ENCODE peak calls at places on chromosomes 7 and 10, in nine cellular contexts. Z, F, S, U, M, H, G, J and L are unnamed samples.

GRCh38 chr7:120856198-120856597 is 1.7 kb downstream of the TSPAN12 start:
- DNase-seq in Z (no peak), F (no peak), S (no peak), U (no peak), M (no peak), H (no peak), G (no peak), J (no peak), L (no peak)

GRCh38 chr10:88661577-88661976 is 2.7 kb upstream of the LIPF start:
- DNase-seq in Z (no peak), F (no peak), S (no peak), U (no peak), M (no peak), H (no peak), G (no peak), J (no peak), L (no peak)

GRCh38 chr7:130423636-130424035 is 17.2 kb downstream of the CEP41 start:
- DNase-seq in Z (no peak), F (no peak), S (no peak), U (no peak), M (no peak), H (no peak), G (no peak), J (no peak), L (no peak)

GRCh38 chr10:3948843-3949242 is 163.8 kb upstream of the KLF6 start:
- DNase-seq in Z (no peak), F (peak), S (no peak), U (peak), M (no peak), H (no peak), G (peak), J (no peak), L (no peak)

GRCh38 chr10:84243759-84244158 is 1.1 kb upstream of the RGR start:
- DNase-seq in Z (no peak), F (no peak), S (no peak), U (no peak), M (no peak), H (no peak), G (no peak), J (no peak), L (no peak)

GRCh38 chr10:52999258-52999657 is 226.7 kb upstream of the MBL2 start:
- DNase-seq in Z (no peak), F (no peak), S (no peak), U (no peak), M (no peak), H (no peak), G (no peak), J (no peak), L (no peak)

GRCh38 chr7:88350118-88350517 is 43.4 kb upstream of the STEAP4 start:
- DNase-seq in Z (no peak), F (no peak), S (no peak), U (no peak), M (no peak), H (no peak), G (no peak), J (no peak), L (no peak)

GRCh38 chr10:4242561-4243035 is 457.6 kb upstream of the KLF6 start:
- DNase-seq in Z (no peak), F (no peak), S (no peak), U (peak), M (no peak), H (peak), G (no peak), J (peak), L (no peak)

GRCh38 chr10:128859738-128860386 is 607.2 kb upstream of the MGMT start:
- DNase-seq in Z (no peak), F (peak), S (no peak), U (peak), M (peak), H (no peak), G (peak), J (no peak), L (peak)

GRCh38 chr10:15341502-15342128 is 29.5 kb downstream of the FAM171A1 start:
- DNase-seq in Z (no peak), F (no peak), S (no peak), U (no peak), M (no peak), H (no peak), G (no peak), J (no peak), L (no peak)

GRCh38 chr7:104124469-104124868 is 83.3 kb downstream of the ORC5 start:
- DNase-seq in Z (no peak), F (no peak), S (no peak), U (no peak), M (no peak), H (no peak), G (no peak), J (no peak), L (no peak)

GRCh38 chr7:155864991-155865690 is 52.9 kb upstream of the SHH start:
- DNase-seq in Z (peak), F (no peak), S (no peak), U (no peak), M (peak), H (no peak), G (peak), J (no peak), L (no peak)

GRCh38 chr10:92714872-92715271 is 25.1 kb downstream of the HHEX start:
- DNase-seq in Z (no peak), F (no peak), S (no peak), U (no peak), M (no peak), H (no peak), G (no peak), J (no peak), L (no peak)

GRCh38 chr10:99461230-99461629 is 30.8 kb upstream of the GOT1 start:
- DNase-seq in Z (no peak), F (no peak), S (no peak), U (no peak), M (no peak), H (no peak), G (no peak), J (no peak), L (no peak)

GRCh38 chr7:47453093-47454056 is 128.5 kb downstream of the TNS3 start:
- DNase-seq in Z (peak), F (no peak), S (peak), U (peak), M (no peak), H (peak), G (peak), J (peak), L (no peak)

GRCh38 chr7:47509571-47509970 is 72.3 kb downstream of the TNS3 start:
- DNase-seq in Z (no peak), F (no peak), S (no peak), U (no peak), M (no peak), H (no peak), G (no peak), J (no peak), L (no peak)

GRCh38 chr7:158322616-158323530 is 264.8 kb downstream of the PTPRN2 start:
- DNase-seq in Z (no peak), F (no peak), S (no peak), U (no peak), M (no peak), H (no peak), G (no peak), J (no peak), L (no peak)

GRCh38 chr7:46174192-46174572 is 253.1 kb upstream of the IGFBP3 start:
- DNase-seq in Z (no peak), F (no peak), S (no peak), U (no peak), M (no peak), H (no peak), G (no peak), J (no peak), L (no peak)

GRCh38 chr10:110841767-110842267 is 29.9 kb upstream of the PDCD4 start:
- DNase-seq in Z (no peak), F (peak), S (peak), U (no peak), M (no peak), H (no peak), G (no peak), J (no peak), L (no peak)

GRCh38 chr10:95478185-95478584 is 83.0 kb downstream of the SORBS1 start:
- DNase-seq in Z (no peak), F (no peak), S (no peak), U (no peak), M (no peak), H (no peak), G (no peak), J (no peak), L (no peak)

GRCh38 chr10:95482501-95483248 is 78.5 kb downstream of the SORBS1 start:
- DNase-seq in Z (no peak), F (no peak), S (no peak), U (no peak), M (no peak), H (no peak), G (no peak), J (no peak), L (no peak)

GRCh38 chr10:95478935-95479334 is 82.2 kb downstream of the SORBS1 start:
- DNase-seq in Z (peak), F (no peak), S (no peak), U (peak), M (no peak), H (no peak), G (no peak), J (peak), L (no peak)

GRCh38 chr10:95480901-95481491 is 80.2 kb downstream of the SORBS1 start:
- DNase-seq in Z (no peak), F (no peak), S (no peak), U (no peak), M (no peak), H (no peak), G (no peak), J (no peak), L (no peak)

DNA sequence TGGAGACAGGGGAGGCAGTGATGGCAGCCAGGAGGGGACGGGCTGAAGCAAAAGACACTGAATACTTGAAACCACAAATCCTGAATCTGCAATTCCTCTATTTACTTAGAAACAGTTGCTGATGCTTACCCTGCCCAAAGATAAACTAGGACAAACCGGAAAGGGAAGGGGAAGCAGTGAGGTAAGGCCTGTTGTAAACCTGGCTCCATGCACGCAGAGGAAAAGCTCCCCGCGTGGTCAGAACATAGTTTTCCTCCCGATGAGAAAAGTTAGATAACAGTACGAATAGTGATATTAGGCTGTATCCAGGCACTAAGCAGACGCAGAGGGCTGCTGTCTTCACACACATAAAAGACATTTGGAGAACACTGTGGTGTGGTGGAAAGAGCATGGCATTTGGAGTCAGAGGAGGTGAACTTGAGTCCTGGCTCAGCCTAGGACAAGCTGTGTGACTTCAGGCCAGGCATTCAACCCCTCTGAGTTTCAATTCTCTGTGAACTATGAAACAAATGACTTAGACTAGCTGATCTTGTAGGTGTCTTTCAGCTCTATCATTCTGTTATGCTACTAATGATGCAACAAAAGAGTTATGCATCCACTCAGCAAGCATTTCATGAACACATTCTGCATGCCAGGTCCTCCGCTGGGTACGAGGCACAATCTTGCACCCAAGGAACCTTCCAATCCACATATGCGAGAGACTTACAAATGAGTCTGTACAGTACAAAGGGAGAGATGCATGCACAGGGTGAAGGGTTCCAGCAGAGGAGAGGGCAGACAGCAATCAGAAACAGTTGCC is 80.9 kb downstream of the SORBS1 start:
- DNase-seq in Z (peak), F (no peak), S (no peak), U (peak), M (peak), H (no peak), G (no peak), J (peak), L (no peak)
- TF ChIP-seq CTCF in Z (peak), F (no peak), S (no peak), U (peak), M (no peak), H (no peak), G (no peak), J (no peak), L (no peak)

DNA sequence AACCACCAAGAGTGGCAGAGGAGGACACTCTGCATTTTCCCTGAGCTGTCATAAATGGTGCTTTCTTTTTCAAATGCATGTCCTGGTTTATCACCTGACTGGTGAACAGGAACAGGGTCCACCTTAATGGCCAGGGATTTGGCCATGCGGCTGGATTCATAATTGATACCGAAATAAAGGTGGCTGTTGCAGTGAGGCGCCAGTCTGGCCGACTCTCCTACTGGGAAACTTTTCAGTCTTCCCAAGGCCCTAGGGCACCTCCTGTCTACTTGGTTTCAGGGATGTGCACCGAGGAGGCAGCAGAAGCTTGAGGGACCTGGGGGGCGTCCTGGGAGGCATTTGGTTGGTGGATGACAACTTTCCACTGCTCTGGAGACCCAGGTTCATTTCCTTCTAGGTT is 46.4 kb upstream of the FIGNL1 start:
- DNase-seq in Z (no peak), F (no peak), S (no peak), U (no peak), M (no peak), H (no peak), G (no peak), J (no peak), L (no peak)
- TF ChIP-seq CTCF in Z (no peak), F (no peak), S (no peak), U (no peak), M (no peak), H (no peak), G (no peak), J (no peak), L (no peak)

DNA sequence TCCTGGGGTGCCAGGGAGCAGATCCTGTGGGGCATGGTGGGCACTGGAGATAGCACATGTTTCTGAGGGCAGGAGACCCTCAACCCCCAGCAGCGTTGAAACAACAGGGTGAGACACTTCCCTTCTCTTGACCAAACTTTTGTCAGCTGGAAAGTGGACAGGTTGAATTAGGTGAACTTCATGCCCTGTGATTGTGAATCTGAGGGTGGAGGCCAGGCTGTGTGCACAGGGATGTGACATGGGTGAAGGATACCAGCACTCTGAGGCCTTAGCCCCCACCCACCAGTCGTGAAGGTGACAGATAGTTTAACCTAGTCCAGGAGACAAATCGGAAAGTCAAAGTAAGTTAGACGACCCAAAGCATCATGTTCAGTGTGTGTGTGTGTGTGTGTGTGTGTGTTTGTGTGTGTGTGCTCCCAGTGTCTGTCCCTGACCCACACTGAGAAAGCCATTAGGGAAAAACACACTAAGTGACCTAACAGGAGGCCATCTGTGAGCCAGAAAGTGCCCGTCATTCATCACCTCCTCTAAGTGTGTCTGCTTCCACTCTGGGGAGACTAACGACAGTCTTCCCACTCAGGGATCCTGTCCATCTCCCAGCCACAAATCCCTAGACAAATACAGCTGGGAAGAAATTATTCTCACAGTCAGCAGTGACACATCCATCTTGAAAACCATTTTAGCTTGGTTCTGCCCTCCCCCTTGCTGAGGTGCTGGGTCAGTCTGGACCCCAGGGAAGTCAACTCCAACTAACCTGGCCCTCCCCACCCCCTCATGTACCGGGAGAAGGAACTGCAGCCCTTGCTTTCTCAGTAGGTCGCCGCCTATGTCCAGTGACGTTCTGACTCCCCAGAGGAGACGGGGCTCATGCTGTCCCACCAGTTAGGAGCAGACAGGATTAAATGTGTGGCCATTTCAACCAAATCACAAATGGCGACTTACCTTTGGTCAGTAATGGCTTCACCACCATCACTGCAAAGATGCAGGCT is 296.4 kb upstream of the ZNF32 start:
- DNase-seq in Z (no peak), F (no peak), S (no peak), U (no peak), M (no peak), H (no peak), G (peak), J (no peak), L (no peak)
- TF ChIP-seq CTCF in Z (no peak), F (no peak), S (no peak), U (no peak), M (no peak), H (no peak), G (no peak), J (no peak), L (no peak)

GRCh38 chr7:22726849-22727792 is at the start of gene IL6:
- DNase-seq in Z (peak), F (peak), S (no peak), U (peak), M (peak), H (peak), G (peak), J (peak), L (peak)
- TF ChIP-seq CTCF in Z (no peak), F (no peak), S (no peak), U (no peak), M (peak), H (no peak), G (no peak), J (no peak), L (no peak)

GRCh38 chr10:131475803-131476202 is 164.3 kb upstream of the TCERG1L start:
- DNase-seq in Z (no peak), F (no peak), S (no peak), U (no peak), M (no peak), H (no peak), G (no peak), J (no peak), L (no peak)

GRCh38 chr10:131474426-131474825 is 162.9 kb upstream of the TCERG1L start:
- DNase-seq in Z (no peak), F (no peak), S (no peak), U (no peak), M (no peak), H (no peak), G (no peak), J (no peak), L (no peak)

GRCh38 chr10:131475043-131475442 is 163.5 kb upstream of the TCERG1L start:
- DNase-seq in Z (no peak), F (no peak), S (no peak), U (no peak), M (no peak), H (no peak), G (no peak), J (no peak), L (no peak)

GRCh38 chr10:131478398-131478989 is 167.0 kb upstream of the TCERG1L start:
- DNase-seq in Z (no peak), F (no peak), S (no peak), U (no peak), M (no peak), H (no peak), G (no peak), J (no peak), L (no peak)

DNA sequence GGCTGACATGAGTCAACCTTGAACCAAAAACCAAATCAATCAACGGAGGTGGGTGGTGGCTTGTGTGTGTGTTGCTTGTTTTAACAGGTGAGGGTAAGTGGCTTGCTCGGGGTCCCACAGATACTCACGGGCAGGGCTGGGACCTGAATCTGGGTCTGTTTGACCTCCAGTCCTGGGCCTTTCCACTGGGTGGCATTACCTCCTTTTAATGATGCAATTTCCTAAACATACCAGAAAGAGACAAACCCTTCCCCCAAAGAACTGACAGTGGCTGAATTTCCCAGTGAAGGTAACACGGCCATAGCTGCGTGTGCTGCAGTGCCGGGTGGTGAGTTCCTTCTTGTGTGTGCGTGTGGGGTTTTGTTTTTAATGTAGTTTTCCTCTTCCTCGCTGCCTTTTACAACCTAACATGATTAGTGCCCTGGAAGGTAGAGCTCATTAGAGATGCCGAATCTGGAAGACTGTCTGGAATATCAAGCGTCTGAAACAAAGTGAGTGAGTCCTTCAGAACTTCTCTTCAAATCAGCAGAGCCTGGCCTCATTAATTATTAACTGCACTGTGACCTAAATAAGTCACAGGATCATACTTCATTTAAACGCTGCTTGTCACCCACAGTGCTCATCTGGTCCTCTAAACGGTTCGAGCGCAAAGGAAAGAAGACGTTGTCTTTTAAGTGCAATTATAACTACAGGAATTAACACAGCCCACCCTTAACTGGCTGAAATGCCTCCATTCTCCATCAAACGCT is 166.1 kb upstream of the TCERG1L start:
- DNase-seq in Z (no peak), F (no peak), S (no peak), U (no peak), M (no peak), H (no peak), G (no peak), J (no peak), L (no peak)
- TF ChIP-seq CTCF in Z (no peak), F (no peak), S (no peak), U (no peak), M (no peak), H (no peak), G (no peak), J (no peak), L (no peak)

GRCh38 chr7:98872328-98872924 is 2.6 kb upstream of the TMEM130 start:
- DNase-seq in Z (no peak), F (peak), S (no peak), U (no peak), M (no peak), H (no peak), G (no peak), J (no peak), L (no peak)
- TF ChIP-seq CTCF in Z (peak), F (peak), S (peak), U (peak), M (peak), H (peak), G (no peak), J (no peak), L (peak)

GRCh38 chr7:43296306-43296705 is 183.9 kb downstream of the HECW1 start:
- DNase-seq in Z (peak), F (no peak), S (no peak), U (no peak), M (no peak), H (no peak), G (no peak), J (no peak), L (no peak)
- TF ChIP-seq CTCF in Z (peak), F (no peak), S (no peak), U (peak), M (no peak), H (no peak), G (no peak), J (no peak), L (peak)